ENCODE peak calls at places on chromosomes 1 and 21, in four cellular contexts. One of them, this sample, is unnamed.

GRCh38 chr1:94884101-94884875 is 42.6 kb downstream of the CNN3 start:
- DNase-seq in K562: no peak
- DNase-seq in HepG2: peak; percentile 71
- DNase-seq in A549: no peak
- DNase-seq in this sample: peak; percentile 52

GRCh38 chr1:229027622-229028182 is 243.2 kb upstream of the RAB4A start:
- DNase-seq in HepG2: peak; percentile 86
- DNase-seq in K562: no peak
- DNase-seq in A549: no peak
- DNase-seq in this sample: no peak

GRCh38 chr1:155648207-155649147 is 38.5 kb downstream of the MSTO1 start:
- DNase-seq in K562: no peak
- DNase-seq in HepG2: peak; percentile 83
- DNase-seq in A549: peak; percentile 87
- DNase-seq in this sample: no peak

GRCh38 chr1:9909222-9910046 is 635 bp downstream of the CTNNBIP1 start:
- DNase-seq in HepG2: no peak
- DNase-seq in K562: peak; percentile 26
- DNase-seq in A549: no peak
- DNase-seq in this sample: no peak

GRCh38 chr1:29690156-29690555 is 453.8 kb downstream of the PTPRU start:
- DNase-seq in A549: no peak
- DNase-seq in HepG2: no peak
- DNase-seq in K562: no peak
- DNase-seq in this sample: no peak

GRCh38 chr1:60281360-60281932 is 207.9 kb upstream of the C1orf87 start:
- DNase-seq in K562: peak; percentile 53
- DNase-seq in HepG2: peak; percentile 52
- DNase-seq in A549: peak; percentile 57
- DNase-seq in this sample: peak; percentile 61

GRCh38 chr1:6127587-6128163 is 52.4 kb downstream of the CHD5 start:
- DNase-seq in HepG2: no peak
- DNase-seq in A549: peak; percentile 67
- DNase-seq in K562: peak; percentile 99
- DNase-seq in this sample: peak; percentile 92

GRCh38 chr21:46633561-46633960 is 1.9 kb upstream of the PRMT2 start:
- DNase-seq in HepG2: no peak
- DNase-seq in A549: no peak
- DNase-seq in K562: no peak
- DNase-seq in this sample: no peak

DNA sequence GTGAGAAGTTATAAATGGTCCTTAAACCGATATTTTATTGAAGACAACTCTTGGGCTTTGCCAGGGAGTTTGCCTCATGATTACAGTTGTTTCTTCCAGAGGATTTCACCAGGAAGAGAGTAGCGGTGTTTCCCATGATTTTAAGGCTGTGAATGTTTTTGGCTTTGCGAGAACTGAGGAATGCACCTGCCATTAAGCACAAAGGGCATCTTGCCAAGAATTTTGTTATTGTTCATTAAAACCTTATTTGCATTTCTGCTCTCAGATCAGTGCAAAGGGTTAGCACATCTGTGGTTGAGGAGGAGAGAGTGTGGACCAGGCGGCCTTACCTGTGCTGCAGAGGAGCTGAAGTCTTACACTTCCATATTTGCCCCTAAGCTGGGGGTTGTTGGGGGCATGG is 13.8 kb downstream of the CNIH3 start:
- DNase-seq in HepG2: no peak
- DNase-seq in K562: no peak
- DNase-seq in A549: no peak
- DNase-seq in this sample: no peak
- TF ChIP-seq RNF2 in HepG2: no peak
- TF ChIP-seq RNF2 in K562: no peak
- TF ChIP-seq RNF2 in A549: no peak
- TF ChIP-seq RNF2 in this sample: no peak

GRCh38 chr1:22709891-22710687 is 550 bp upstream of the EPHB2 start:
- DNase-seq in HepG2: no peak
- DNase-seq in A549: peak; percentile 24
- DNase-seq in K562: peak; percentile 70
- DNase-seq in this sample: peak; percentile 79
- TF ChIP-seq RNF2 in HepG2: no peak
- TF ChIP-seq RNF2 in A549: no peak
- TF ChIP-seq RNF2 in K562: no peak
- TF ChIP-seq RNF2 in this sample: no peak

GRCh38 chr21:45126983-45127382 is 52.6 kb downstream of the ADARB1 start:
- DNase-seq in K562: no peak
- DNase-seq in HepG2: no peak
- DNase-seq in A549: no peak
- DNase-seq in this sample: no peak
- TF ChIP-seq RNF2 in K562: no peak
- TF ChIP-seq RNF2 in HepG2: no peak
- TF ChIP-seq RNF2 in A549: no peak
- TF ChIP-seq RNF2 in this sample: no peak

GRCh38 chr1:183652107-183652506 is 1.0 kb downstream of the APOBEC4 start:
- DNase-seq in A549: no peak
- DNase-seq in K562: no peak
- DNase-seq in HepG2: no peak
- DNase-seq in this sample: no peak

GRCh38 chr1:183652547-183653467 is at the start of gene APOBEC4:
- DNase-seq in K562: no peak
- DNase-seq in A549: no peak
- DNase-seq in HepG2: no peak
- DNase-seq in this sample: no peak

GRCh38 chr1:183651621-183652020 is 1.5 kb downstream of the APOBEC4 start:
- DNase-seq in K562: no peak
- DNase-seq in A549: no peak
- DNase-seq in HepG2: no peak
- DNase-seq in this sample: no peak

GRCh38 chr1:183653876-183654451 is 848 bp upstream of the APOBEC4 start:
- DNase-seq in HepG2: no peak
- DNase-seq in A549: no peak
- DNase-seq in K562: no peak
- DNase-seq in this sample: no peak

DNA sequence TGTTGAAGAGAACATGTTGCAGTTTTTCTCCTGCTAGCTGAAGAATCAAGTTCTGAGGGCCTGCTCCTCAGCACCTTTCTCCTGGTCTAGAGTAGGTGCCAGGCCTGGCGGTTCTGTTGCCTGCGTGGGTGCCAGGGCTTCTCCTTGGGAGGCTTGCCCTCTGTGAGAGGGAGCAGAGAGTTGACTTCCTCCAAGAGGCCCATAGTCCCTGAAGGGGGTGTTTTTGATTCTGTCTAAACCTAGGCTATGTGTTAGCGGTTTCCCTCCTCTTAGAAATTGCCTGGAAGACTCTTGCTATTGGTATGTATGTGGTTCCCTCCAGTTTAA is 315 bp upstream of the APOBEC4 start:
- DNase-seq in A549: no peak
- DNase-seq in K562: no peak
- DNase-seq in HepG2: no peak
- DNase-seq in this sample: no peak
- TF ChIP-seq RNF2 in A549: no peak
- TF ChIP-seq RNF2 in K562: no peak
- TF ChIP-seq RNF2 in HepG2: no peak
- TF ChIP-seq RNF2 in this sample: no peak

DNA sequence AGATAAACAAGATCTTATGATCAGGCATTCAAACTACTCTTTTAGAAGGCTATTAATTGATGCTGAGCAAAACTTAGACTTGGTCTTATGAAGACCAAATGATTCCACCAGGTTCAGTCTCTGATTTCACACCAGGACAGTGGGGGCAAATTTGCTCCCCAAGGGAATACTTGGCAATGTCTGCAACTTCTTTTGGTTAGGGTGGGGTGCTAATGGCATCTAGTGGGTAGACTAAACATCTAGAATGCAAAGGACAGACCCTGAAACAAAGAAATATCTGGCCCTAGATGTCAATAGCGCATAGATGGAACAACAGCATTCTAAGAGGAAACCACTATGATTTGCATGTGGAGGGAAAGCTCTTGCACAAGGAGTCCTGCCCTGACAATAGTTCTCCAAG is 30.6 kb downstream of the DPT start:
- DNase-seq in A549: no peak
- DNase-seq in HepG2: no peak
- DNase-seq in K562: no peak
- DNase-seq in this sample: no peak
- TF ChIP-seq RNF2 in A549: no peak
- TF ChIP-seq RNF2 in HepG2: no peak
- TF ChIP-seq RNF2 in K562: no peak
- TF ChIP-seq RNF2 in this sample: no peak

GRCh38 chr1:48903291-48903690 is 126.6 kb upstream of the BEND5 start:
- DNase-seq in HepG2: no peak
- DNase-seq in K562: no peak
- DNase-seq in A549: no peak
- DNase-seq in this sample: no peak
- TF ChIP-seq RNF2 in HepG2: no peak
- TF ChIP-seq RNF2 in K562: no peak
- TF ChIP-seq RNF2 in A549: no peak
- TF ChIP-seq RNF2 in this sample: no peak

GRCh38 chr1:178724386-178724733 is 684 bp upstream of the RALGPS2 start:
- DNase-seq in A549: no peak
- DNase-seq in HepG2: no peak
- DNase-seq in K562: no peak
- DNase-seq in this sample: no peak
- TF ChIP-seq RNF2 in A549: no peak
- TF ChIP-seq RNF2 in HepG2: no peak
- TF ChIP-seq RNF2 in K562: no peak
- TF ChIP-seq RNF2 in this sample: no peak